ENCODE peak calls at places on chromosome 16, in ten cellular contexts. One of them, this sample, is unnamed.

GRCh38 chr16:81181013-81181720 is 57.3 kb upstream of the BCO1 start:
- DNase-seq in HFF-Myc: peak; percentile 96
- DNase-seq in nephron progenitor cell: peak; percentile 88
- DNase-seq in tibial nerve: peak; percentile 88
- DNase-seq in foreskin fibroblast: peak; percentile 99
- DNase-seq in heart right ventricle: peak; percentile 65
- DNase-seq in AG10803: peak; percentile 96
- DNase-seq in fibroblast of the aortic adventitia: peak; percentile 97
- DNase-seq in MCF 10A: peak; percentile 98
- DNase-seq in Panc1: peak; percentile 64
- DNase-seq in this sample: peak; percentile 77

GRCh38 chr16:50718061-50718760 is 23.7 kb upstream of the CYLD start:
- DNase-seq in MCF 10A: no peak
- DNase-seq in heart right ventricle: no peak
- DNase-seq in nephron progenitor cell: no peak
- DNase-seq in fibroblast of the aortic adventitia: peak; percentile 64
- DNase-seq in Panc1: no peak
- DNase-seq in AG10803: peak; percentile 50
- DNase-seq in tibial nerve: no peak
- DNase-seq in HFF-Myc: no peak
- DNase-seq in foreskin fibroblast: peak; percentile 79
- DNase-seq in this sample: no peak

GRCh38 chr16:23903001-23903414 is 67.2 kb downstream of the PRKCB start:
- DNase-seq in AG10803: no peak
- DNase-seq in MCF 10A: peak; percentile 73
- DNase-seq in nephron progenitor cell: no peak
- DNase-seq in foreskin fibroblast: no peak
- DNase-seq in heart right ventricle: no peak
- DNase-seq in tibial nerve: no peak
- DNase-seq in HFF-Myc: no peak
- DNase-seq in Panc1: no peak
- DNase-seq in fibroblast of the aortic adventitia: no peak
- DNase-seq in this sample: no peak

GRCh38 chr16:3431779-3432219 is 11.5 kb downstream of the ZNF597 start:
- DNase-seq in fibroblast of the aortic adventitia: peak; percentile 36
- DNase-seq in Panc1: no peak
- DNase-seq in AG10803: peak; percentile 62
- DNase-seq in HFF-Myc: no peak
- DNase-seq in MCF 10A: no peak
- DNase-seq in tibial nerve: no peak
- DNase-seq in heart right ventricle: peak; percentile 61
- DNase-seq in nephron progenitor cell: no peak
- DNase-seq in foreskin fibroblast: peak; percentile 61
- DNase-seq in this sample: no peak

GRCh38 chr16:745739-746138 is 4.9 kb upstream of the CIAO3 start:
- DNase-seq in fibroblast of the aortic adventitia: no peak
- DNase-seq in Panc1: no peak
- DNase-seq in tibial nerve: no peak
- DNase-seq in HFF-Myc: no peak
- DNase-seq in nephron progenitor cell: peak; percentile 73
- DNase-seq in MCF 10A: no peak
- DNase-seq in heart right ventricle: no peak
- DNase-seq in foreskin fibroblast: no peak
- DNase-seq in AG10803: no peak
- DNase-seq in this sample: no peak

GRCh38 chr16:88888778-88889387 is 22.4 kb upstream of the PABPN1L start:
- DNase-seq in AG10803: no peak
- DNase-seq in nephron progenitor cell: no peak
- DNase-seq in foreskin fibroblast: peak; percentile 22
- DNase-seq in Panc1: no peak
- DNase-seq in fibroblast of the aortic adventitia: no peak
- DNase-seq in heart right ventricle: peak; percentile 81
- DNase-seq in tibial nerve: peak; percentile 49
- DNase-seq in HFF-Myc: no peak
- DNase-seq in MCF 10A: no peak
- DNase-seq in this sample: peak; percentile 81

GRCh38 chr16:68356249-68356918 is 45.6 kb downstream of the PRMT7 start:
- DNase-seq in MCF 10A: no peak
- DNase-seq in Panc1: no peak
- DNase-seq in heart right ventricle: no peak
- DNase-seq in nephron progenitor cell: no peak
- DNase-seq in tibial nerve: no peak
- DNase-seq in fibroblast of the aortic adventitia: no peak
- DNase-seq in AG10803: no peak
- DNase-seq in foreskin fibroblast: no peak
- DNase-seq in HFF-Myc: no peak
- DNase-seq in this sample: no peak

GRCh38 chr16:67514382-67514828 is 14.2 kb upstream of the RIPOR1 start:
- DNase-seq in Panc1: peak; percentile 48
- DNase-seq in foreskin fibroblast: peak; percentile 90
- DNase-seq in heart right ventricle: peak; percentile 62
- DNase-seq in tibial nerve: peak; percentile 66
- DNase-seq in fibroblast of the aortic adventitia: peak; percentile 93
- DNase-seq in HFF-Myc: peak; percentile 72
- DNase-seq in nephron progenitor cell: peak; percentile 66
- DNase-seq in MCF 10A: peak; percentile 88
- DNase-seq in AG10803: peak; percentile 85
- DNase-seq in this sample: peak; percentile 73

GRCh38 chr16:85613609-85614337 is 651 bp downstream of the GSE1 start:
- DNase-seq in tibial nerve: peak; percentile 60
- DNase-seq in nephron progenitor cell: peak; percentile 82
- DNase-seq in fibroblast of the aortic adventitia: peak; percentile 22
- DNase-seq in heart right ventricle: peak; percentile 77
- DNase-seq in Panc1: no peak
- DNase-seq in MCF 10A: peak; percentile 39
- DNase-seq in foreskin fibroblast: peak; percentile 56
- DNase-seq in AG10803: no peak
- DNase-seq in HFF-Myc: no peak
- DNase-seq in this sample: peak; percentile 90

GRCh38 chr16:88431651-88432050 is 21.4 kb upstream of the ZFPM1 start:
- DNase-seq in nephron progenitor cell: no peak
- DNase-seq in foreskin fibroblast: no peak
- DNase-seq in AG10803: no peak
- DNase-seq in tibial nerve: no peak
- DNase-seq in MCF 10A: no peak
- DNase-seq in fibroblast of the aortic adventitia: no peak
- DNase-seq in heart right ventricle: no peak
- DNase-seq in Panc1: no peak
- DNase-seq in HFF-Myc: no peak
- DNase-seq in this sample: no peak

GRCh38 chr16:63787014-63787413 is 1334.8 kb downstream of the CDH11 start:
- DNase-seq in Panc1: no peak
- DNase-seq in HFF-Myc: no peak
- DNase-seq in fibroblast of the aortic adventitia: no peak
- DNase-seq in heart right ventricle: no peak
- DNase-seq in nephron progenitor cell: no peak
- DNase-seq in MCF 10A: peak; percentile 11
- DNase-seq in foreskin fibroblast: no peak
- DNase-seq in tibial nerve: no peak
- DNase-seq in AG10803: no peak
- DNase-seq in this sample: no peak

GRCh38 chr16:63789603-63790002 is 1332.3 kb downstream of the CDH11 start:
- DNase-seq in AG10803: no peak
- DNase-seq in tibial nerve: no peak
- DNase-seq in foreskin fibroblast: no peak
- DNase-seq in nephron progenitor cell: no peak
- DNase-seq in Panc1: no peak
- DNase-seq in MCF 10A: no peak
- DNase-seq in fibroblast of the aortic adventitia: no peak
- DNase-seq in heart right ventricle: no peak
- DNase-seq in HFF-Myc: no peak
- DNase-seq in this sample: no peak
- TF ChIP-seq CTCF in AG10803: no peak
- TF ChIP-seq CTCF in tibial nerve: no peak
- TF ChIP-seq CTCF in foreskin fibroblast: no peak
- TF ChIP-seq CTCF in nephron progenitor cell: no peak
- TF ChIP-seq CTCF in Panc1: no peak
- TF ChIP-seq CTCF in MCF 10A: no peak
- TF ChIP-seq CTCF in fibroblast of the aortic adventitia: no peak
- TF ChIP-seq CTCF in heart right ventricle: peak; percentile 30
- TF ChIP-seq CTCF in HFF-Myc: no peak
- TF ChIP-seq CTCF in this sample: no peak

GRCh38 chr16:66272461-66272860 is 94.0 kb upstream of the CDH5 start:
- DNase-seq in tibial nerve: no peak
- DNase-seq in Panc1: no peak
- DNase-seq in HFF-Myc: no peak
- DNase-seq in foreskin fibroblast: no peak
- DNase-seq in heart right ventricle: no peak
- DNase-seq in MCF 10A: no peak
- DNase-seq in nephron progenitor cell: no peak
- DNase-seq in fibroblast of the aortic adventitia: no peak
- DNase-seq in AG10803: no peak
- DNase-seq in this sample: no peak

GRCh38 chr16:66275795-66276428 is 90.6 kb upstream of the CDH5 start:
- DNase-seq in AG10803: peak; percentile 71
- DNase-seq in heart right ventricle: no peak
- DNase-seq in MCF 10A: peak; percentile 78
- DNase-seq in tibial nerve: no peak
- DNase-seq in HFF-Myc: no peak
- DNase-seq in fibroblast of the aortic adventitia: peak; percentile 83
- DNase-seq in nephron progenitor cell: peak; percentile 47
- DNase-seq in Panc1: peak; percentile 32
- DNase-seq in foreskin fibroblast: peak; percentile 71
- DNase-seq in this sample: no peak

GRCh38 chr16:66274335-66275110 is 92.0 kb upstream of the CDH5 start:
- DNase-seq in MCF 10A: peak; percentile 51
- DNase-seq in nephron progenitor cell: no peak
- DNase-seq in fibroblast of the aortic adventitia: peak; percentile 55
- DNase-seq in HFF-Myc: no peak
- DNase-seq in Panc1: no peak
- DNase-seq in heart right ventricle: no peak
- DNase-seq in tibial nerve: no peak
- DNase-seq in foreskin fibroblast: peak; percentile 50
- DNase-seq in AG10803: peak; percentile 38
- DNase-seq in this sample: no peak

GRCh38 chr16:66273036-66273435 is 93.5 kb upstream of the CDH5 start:
- DNase-seq in AG10803: no peak
- DNase-seq in foreskin fibroblast: no peak
- DNase-seq in MCF 10A: no peak
- DNase-seq in HFF-Myc: no peak
- DNase-seq in nephron progenitor cell: no peak
- DNase-seq in tibial nerve: no peak
- DNase-seq in fibroblast of the aortic adventitia: no peak
- DNase-seq in heart right ventricle: no peak
- DNase-seq in Panc1: no peak
- DNase-seq in this sample: no peak

GRCh38 chr16:66273644-66274334 is 92.7 kb upstream of the CDH5 start:
- DNase-seq in Panc1: no peak
- DNase-seq in heart right ventricle: no peak
- DNase-seq in nephron progenitor cell: no peak
- DNase-seq in HFF-Myc: no peak
- DNase-seq in foreskin fibroblast: peak; percentile 45
- DNase-seq in fibroblast of the aortic adventitia: peak; percentile 69
- DNase-seq in MCF 10A: peak; percentile 43
- DNase-seq in tibial nerve: no peak
- DNase-seq in AG10803: peak; percentile 53
- DNase-seq in this sample: no peak
- TF ChIP-seq CTCF in Panc1: peak; percentile 55
- TF ChIP-seq CTCF in heart right ventricle: no peak
- TF ChIP-seq CTCF in nephron progenitor cell: no peak
- TF ChIP-seq CTCF in HFF-Myc: peak; percentile 52
- TF ChIP-seq CTCF in foreskin fibroblast: peak; percentile 51
- TF ChIP-seq CTCF in fibroblast of the aortic adventitia: peak; percentile 56
- TF ChIP-seq CTCF in MCF 10A: no peak
- TF ChIP-seq CTCF in tibial nerve: no peak
- TF ChIP-seq CTCF in AG10803: peak; percentile 50
- TF ChIP-seq CTCF in this sample: no peak

GRCh38 chr16:30084816-30085159 is 6.9 kb downstream of the TBX6 start:
- DNase-seq in nephron progenitor cell: no peak
- DNase-seq in heart right ventricle: peak; percentile 67
- DNase-seq in AG10803: peak; percentile 51
- DNase-seq in fibroblast of the aortic adventitia: peak; percentile 67
- DNase-seq in Panc1: no peak
- DNase-seq in foreskin fibroblast: no peak
- DNase-seq in MCF 10A: no peak
- DNase-seq in tibial nerve: peak; percentile 47
- DNase-seq in HFF-Myc: no peak
- DNase-seq in this sample: no peak

GRCh38 chr16:30083216-30084055 is 7.6 kb downstream of the PPP4C start:
- DNase-seq in Panc1: no peak
- DNase-seq in heart right ventricle: no peak
- DNase-seq in HFF-Myc: no peak
- DNase-seq in fibroblast of the aortic adventitia: no peak
- DNase-seq in MCF 10A: no peak
- DNase-seq in AG10803: no peak
- DNase-seq in tibial nerve: no peak
- DNase-seq in foreskin fibroblast: no peak
- DNase-seq in nephron progenitor cell: no peak
- DNase-seq in this sample: no peak

GRCh38 chr16:30084096-30084815 is 7.5 kb downstream of the TBX6 start:
- DNase-seq in nephron progenitor cell: no peak
- DNase-seq in tibial nerve: no peak
- DNase-seq in HFF-Myc: no peak
- DNase-seq in foreskin fibroblast: no peak
- DNase-seq in Panc1: no peak
- DNase-seq in MCF 10A: no peak
- DNase-seq in heart right ventricle: no peak
- DNase-seq in AG10803: no peak
- DNase-seq in fibroblast of the aortic adventitia: no peak
- DNase-seq in this sample: no peak

GRCh38 chr16:30085247-30085646 is 6.5 kb downstream of the TBX6 start:
- DNase-seq in AG10803: no peak
- DNase-seq in tibial nerve: no peak
- DNase-seq in Panc1: no peak
- DNase-seq in fibroblast of the aortic adventitia: peak; percentile 46
- DNase-seq in MCF 10A: no peak
- DNase-seq in heart right ventricle: no peak
- DNase-seq in nephron progenitor cell: no peak
- DNase-seq in HFF-Myc: no peak
- DNase-seq in foreskin fibroblast: no peak
- DNase-seq in this sample: no peak

DNA sequence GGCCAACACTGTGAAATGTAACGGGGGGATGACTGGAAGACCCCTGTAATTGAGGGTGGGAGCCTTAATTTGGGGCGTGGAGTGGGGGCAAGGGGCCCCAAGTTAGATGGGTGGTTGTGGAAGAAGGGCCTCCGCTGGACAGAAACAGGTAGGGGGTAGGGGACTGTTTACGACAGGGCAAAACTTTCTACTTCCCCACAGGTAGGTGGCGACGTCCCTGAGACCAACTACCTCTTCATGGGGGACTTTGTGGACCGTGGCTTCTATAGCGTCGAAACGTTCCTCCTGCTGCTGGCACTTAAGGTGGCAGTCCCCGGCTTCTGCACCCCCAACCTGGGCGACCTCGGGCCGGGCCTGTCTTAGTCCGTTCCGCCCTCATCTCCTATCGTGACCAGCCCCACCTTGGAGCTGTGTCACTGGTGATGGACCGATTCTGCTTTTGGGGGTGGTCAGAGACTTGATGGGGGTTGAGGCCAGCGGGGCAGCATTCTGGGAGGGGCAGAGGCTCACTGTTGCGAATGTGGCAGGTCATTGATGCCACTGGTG is 6.8 kb downstream of the PPP4C start:
- DNase-seq in nephron progenitor cell: no peak
- DNase-seq in tibial nerve: no peak
- DNase-seq in heart right ventricle: no peak
- DNase-seq in HFF-Myc: no peak
- DNase-seq in AG10803: no peak
- DNase-seq in foreskin fibroblast: no peak
- DNase-seq in MCF 10A: no peak
- DNase-seq in Panc1: no peak
- DNase-seq in fibroblast of the aortic adventitia: no peak
- DNase-seq in this sample: no peak
- TF ChIP-seq CTCF in nephron progenitor cell: no peak
- TF ChIP-seq CTCF in tibial nerve: no peak
- TF ChIP-seq CTCF in heart right ventricle: no peak
- TF ChIP-seq CTCF in HFF-Myc: peak; percentile 12
- TF ChIP-seq CTCF in AG10803: no peak
- TF ChIP-seq CTCF in foreskin fibroblast: no peak
- TF ChIP-seq CTCF in MCF 10A: no peak
- TF ChIP-seq CTCF in Panc1: no peak
- TF ChIP-seq CTCF in fibroblast of the aortic adventitia: no peak
- TF ChIP-seq CTCF in this sample: no peak

GRCh38 chr16:54242199-54242598 is 44.4 kb downstream of the IRX3 start:
- DNase-seq in HFF-Myc: no peak
- DNase-seq in tibial nerve: no peak
- DNase-seq in foreskin fibroblast: no peak
- DNase-seq in fibroblast of the aortic adventitia: no peak
- DNase-seq in heart right ventricle: no peak
- DNase-seq in nephron progenitor cell: no peak
- DNase-seq in Panc1: no peak
- DNase-seq in AG10803: no peak
- DNase-seq in MCF 10A: peak; percentile 21
- DNase-seq in this sample: peak; percentile 24
- TF ChIP-seq CTCF in HFF-Myc: no peak
- TF ChIP-seq CTCF in tibial nerve: no peak
- TF ChIP-seq CTCF in foreskin fibroblast: no peak
- TF ChIP-seq CTCF in fibroblast of the aortic adventitia: no peak
- TF ChIP-seq CTCF in heart right ventricle: no peak
- TF ChIP-seq CTCF in nephron progenitor cell: no peak
- TF ChIP-seq CTCF in Panc1: no peak
- TF ChIP-seq CTCF in AG10803: no peak
- TF ChIP-seq CTCF in MCF 10A: no peak
- TF ChIP-seq CTCF in this sample: no peak

This sample was measured in glutamatergic neuron.